ENCODE peak calls at places on chromosome 18, in seven cellular contexts. One of them, this sample, is unnamed.

GRCh38 chr18:50644807-50645206 is 84.9 kb downstream of the MAPK4 start:
- DNase-seq in T-helper 1 cell: no peak
- DNase-seq in stimulated activated CD8-positive, alpha-beta memory T cell treated with anti-CD3 and anti-CD28 coated beads, Interleukin-7, amount 100 ng/mL, for 24 hours: no peak
- DNase-seq in A549: peak; percentile 11
- DNase-seq in activated T-cell treated with anti-CD3 and anti-CD28 coated beads for 1 hour: no peak
- DNase-seq in CD4-positive, alpha-beta memory T cell: no peak
- DNase-seq in RCC 7860: no peak
- DNase-seq in this sample: no peak

GRCh38 chr18:6624271-6624670 is 105.2 kb upstream of the ARHGAP28 start:
- DNase-seq in CD4-positive, alpha-beta memory T cell: no peak
- DNase-seq in activated T-cell treated with anti-CD3 and anti-CD28 coated beads for 1 hour: no peak
- DNase-seq in stimulated activated CD8-positive, alpha-beta memory T cell treated with anti-CD3 and anti-CD28 coated beads, Interleukin-7, amount 100 ng/mL, for 24 hours: no peak
- DNase-seq in RCC 7860: peak; percentile 93
- DNase-seq in A549: no peak
- DNase-seq in T-helper 1 cell: no peak
- DNase-seq in this sample: no peak

GRCh38 chr18:57797209-57797651 is 5.9 kb downstream of the ATP8B1 start:
- DNase-seq in CD4-positive, alpha-beta memory T cell: no peak
- DNase-seq in A549: no peak
- DNase-seq in activated T-cell treated with anti-CD3 and anti-CD28 coated beads for 1 hour: no peak
- DNase-seq in T-helper 1 cell: no peak
- DNase-seq in RCC 7860: no peak
- DNase-seq in stimulated activated CD8-positive, alpha-beta memory T cell treated with anti-CD3 and anti-CD28 coated beads, Interleukin-7, amount 100 ng/mL, for 24 hours: no peak
- DNase-seq in this sample: no peak

GRCh38 chr18:27863780-27864430 is 313.0 kb downstream of the CDH2 start:
- DNase-seq in activated T-cell treated with anti-CD3 and anti-CD28 coated beads for 1 hour: no peak
- DNase-seq in RCC 7860: no peak
- DNase-seq in stimulated activated CD8-positive, alpha-beta memory T cell treated with anti-CD3 and anti-CD28 coated beads, Interleukin-7, amount 100 ng/mL, for 24 hours: no peak
- DNase-seq in A549: no peak
- DNase-seq in CD4-positive, alpha-beta memory T cell: no peak
- DNase-seq in T-helper 1 cell: no peak
- DNase-seq in this sample: no peak

GRCh38 chr18:78666666-78667335 is 312.8 kb upstream of the SALL3 start:
- DNase-seq in CD4-positive, alpha-beta memory T cell: no peak
- DNase-seq in RCC 7860: no peak
- DNase-seq in A549: no peak
- DNase-seq in activated T-cell treated with anti-CD3 and anti-CD28 coated beads for 1 hour: no peak
- DNase-seq in stimulated activated CD8-positive, alpha-beta memory T cell treated with anti-CD3 and anti-CD28 coated beads, Interleukin-7, amount 100 ng/mL, for 24 hours: no peak
- DNase-seq in T-helper 1 cell: no peak
- DNase-seq in this sample: no peak

GRCh38 chr18:56067216-56067611 is 479.2 kb upstream of the TCF4 start:
- DNase-seq in T-helper 1 cell: no peak
- DNase-seq in activated T-cell treated with anti-CD3 and anti-CD28 coated beads for 1 hour: no peak
- DNase-seq in stimulated activated CD8-positive, alpha-beta memory T cell treated with anti-CD3 and anti-CD28 coated beads, Interleukin-7, amount 100 ng/mL, for 24 hours: no peak
- DNase-seq in CD4-positive, alpha-beta memory T cell: no peak
- DNase-seq in RCC 7860: no peak
- DNase-seq in A549: no peak
- DNase-seq in this sample: no peak

GRCh38 chr18:48803951-48804855 is 146.6 kb downstream of the SMAD7 start:
- DNase-seq in activated T-cell treated with anti-CD3 and anti-CD28 coated beads for 1 hour: no peak
- DNase-seq in CD4-positive, alpha-beta memory T cell: no peak
- DNase-seq in A549: no peak
- DNase-seq in T-helper 1 cell: no peak
- DNase-seq in stimulated activated CD8-positive, alpha-beta memory T cell treated with anti-CD3 and anti-CD28 coated beads, Interleukin-7, amount 100 ng/mL, for 24 hours: no peak
- DNase-seq in RCC 7860: no peak
- DNase-seq in this sample: no peak

GRCh38 chr18:11842562-11842961 is 8.7 kb upstream of the CHMP1B start:
- DNase-seq in activated T-cell treated with anti-CD3 and anti-CD28 coated beads for 1 hour: no peak
- DNase-seq in T-helper 1 cell: no peak
- DNase-seq in CD4-positive, alpha-beta memory T cell: no peak
- DNase-seq in A549: no peak
- DNase-seq in RCC 7860: no peak
- DNase-seq in stimulated activated CD8-positive, alpha-beta memory T cell treated with anti-CD3 and anti-CD28 coated beads, Interleukin-7, amount 100 ng/mL, for 24 hours: no peak
- DNase-seq in this sample: no peak

GRCh38 chr18:9209230-9209629 is 72.6 kb downstream of the ANKRD12 start:
- DNase-seq in stimulated activated CD8-positive, alpha-beta memory T cell treated with anti-CD3 and anti-CD28 coated beads, Interleukin-7, amount 100 ng/mL, for 24 hours: no peak
- DNase-seq in RCC 7860: no peak
- DNase-seq in CD4-positive, alpha-beta memory T cell: no peak
- DNase-seq in T-helper 1 cell: no peak
- DNase-seq in A549: no peak
- DNase-seq in activated T-cell treated with anti-CD3 and anti-CD28 coated beads for 1 hour: no peak
- DNase-seq in this sample: no peak

GRCh38 chr18:8821531-8821930 is 116.2 kb downstream of the MTCL1 start:
- DNase-seq in A549: no peak
- DNase-seq in T-helper 1 cell: no peak
- DNase-seq in stimulated activated CD8-positive, alpha-beta memory T cell treated with anti-CD3 and anti-CD28 coated beads, Interleukin-7, amount 100 ng/mL, for 24 hours: no peak
- DNase-seq in CD4-positive, alpha-beta memory T cell: no peak
- DNase-seq in RCC 7860: no peak
- DNase-seq in activated T-cell treated with anti-CD3 and anti-CD28 coated beads for 1 hour: no peak
- DNase-seq in this sample: no peak

This sample was measured in ACHN.